ENCODE peak calls at places on chromosomes 3 and 15, in eight cellular contexts. D is ovary; L is PC-9; E is effector memory CD4-positive, alpha-beta T cell; Z is AG04450; W is cardiac fibroblast; S is GM23338; B is lower lobe of right lung. R is an unnamed sample.

GRCh38 chr3:127456471-127457093 is 134.0 kb downstream of the TPRA1 start:
- DNase-seq in D (peak), L (no peak), E (no peak), Z (no peak), W (peak), S (peak), B (no peak), R (no peak)

GRCh38 chr3:134427400-134428111 is 53.3 kb upstream of the AMOTL2 start:
- DNase-seq in D (no peak), L (peak), E (no peak), Z (peak), W (peak), S (no peak), B (no peak), R (no peak)

GRCh38 chr15:52408823-52409222 is 113.2 kb upstream of the MYO5C start:
- DNase-seq in D (no peak), L (peak), E (no peak), Z (no peak), W (peak), S (no peak), B (no peak), R (no peak)

GRCh38 chr15:69624816-69625215 is 172.2 kb downstream of the RPLP1 start:
- DNase-seq in D (no peak), L (no peak), E (no peak), Z (no peak), W (no peak), S (no peak), B (no peak), R (no peak)

GRCh38 chr3:125434582-125435011 is 59.5 kb upstream of the ZNF148 start:
- DNase-seq in D (no peak), L (no peak), E (no peak), Z (no peak), W (no peak), S (no peak), B (no peak), R (no peak)

GRCh38 chr3:68793750-68794149 is 138.6 kb downstream of the TAFA4 start:
- DNase-seq in D (no peak), L (no peak), E (no peak), Z (no peak), W (no peak), S (no peak), B (no peak), R (no peak)

GRCh38 chr3:196778755-196779154 is 39.1 kb downstream of the PAK2 start:
- DNase-seq in D (no peak), L (no peak), E (no peak), Z (peak), W (peak), S (no peak), B (no peak), R (no peak)

GRCh38 chr3:124702950-124703349 is 27.3 kb upstream of the UMPS start:
- DNase-seq in D (no peak), L (no peak), E (no peak), Z (no peak), W (no peak), S (no peak), B (no peak), R (no peak)

GRCh38 chr15:101016581-101016980 is 97.4 kb downstream of the LRRK1 start:
- DNase-seq in D (no peak), L (no peak), E (no peak), Z (no peak), W (no peak), S (no peak), B (no peak), R (no peak)

GRCh38 chr3:40677749-40678148 is 153.0 kb downstream of the ZNF621 start:
- DNase-seq in D (no peak), L (no peak), E (no peak), Z (no peak), W (no peak), S (peak), B (no peak), R (peak)

GRCh38 chr15:29454506-29454905 is 184.9 kb upstream of the NSMCE3 start:
- DNase-seq in D (no peak), L (no peak), E (no peak), Z (no peak), W (no peak), S (no peak), B (no peak), R (no peak)

GRCh38 chr3:38397320-38397719 is 50.7 kb downstream of the XYLB start:
- DNase-seq in D (no peak), L (no peak), E (no peak), Z (no peak), W (peak), S (peak), B (no peak), R (peak)

GRCh38 chr3:120062474-120062873 is 31.8 kb downstream of the GSK3B start:
- DNase-seq in D (no peak), L (no peak), E (no peak), Z (no peak), W (peak), S (peak), B (no peak), R (no peak)

GRCh38 chr3:31077021-31077601 is 182.7 kb upstream of the GADL1 start:
- DNase-seq in D (no peak), L (peak), E (no peak), Z (peak), W (peak), S (no peak), B (no peak), R (no peak)

DNA sequence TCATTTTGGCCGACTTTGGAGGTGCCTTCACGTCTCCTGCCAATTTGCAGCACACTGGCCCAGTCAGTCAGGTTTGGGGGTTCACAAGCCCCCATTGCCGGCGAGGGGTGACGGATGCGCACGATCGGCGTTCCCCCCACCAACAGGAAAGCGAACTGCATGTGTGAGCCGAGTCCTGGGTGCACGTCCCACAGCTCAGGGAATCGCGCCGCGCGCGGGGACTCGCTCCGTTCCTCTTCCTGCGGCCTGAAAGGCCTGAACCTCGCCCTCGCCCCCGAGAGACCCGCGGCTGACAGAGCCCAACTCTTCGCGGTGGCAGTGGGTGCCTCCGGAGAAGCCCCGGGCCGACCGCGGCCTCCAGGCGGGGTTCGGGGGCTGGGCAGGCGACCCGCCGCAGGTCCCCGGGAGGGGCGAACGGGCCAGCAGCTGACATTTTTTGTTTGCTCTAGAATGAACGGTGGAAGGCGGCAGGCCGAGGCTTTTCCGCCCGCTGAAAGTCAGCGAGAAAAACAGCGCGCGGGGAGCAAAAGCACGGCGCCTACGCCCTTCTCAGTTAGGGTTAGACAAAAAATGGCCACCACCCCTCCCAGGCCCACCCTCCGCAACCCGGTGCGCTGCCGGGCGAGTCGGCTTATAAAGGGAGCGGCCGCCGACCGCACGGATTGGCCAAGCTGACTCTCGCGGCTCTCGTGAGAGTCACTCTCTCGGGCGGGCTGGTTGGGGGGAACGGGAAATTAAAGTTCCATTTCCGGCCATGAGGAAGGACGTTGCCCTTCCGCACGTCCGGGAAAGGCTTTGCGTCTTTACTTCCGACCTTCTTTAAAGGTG is at the start of gene TERC:
- DNase-seq in D (peak), L (peak), E (peak), Z (peak), W (peak), S (peak), B (peak), R (peak)
- H3K4me3 ChIP-seq in D (peak), L (peak), E (peak), Z (peak), W (peak), S (peak), B (peak), R (peak)

DNA sequence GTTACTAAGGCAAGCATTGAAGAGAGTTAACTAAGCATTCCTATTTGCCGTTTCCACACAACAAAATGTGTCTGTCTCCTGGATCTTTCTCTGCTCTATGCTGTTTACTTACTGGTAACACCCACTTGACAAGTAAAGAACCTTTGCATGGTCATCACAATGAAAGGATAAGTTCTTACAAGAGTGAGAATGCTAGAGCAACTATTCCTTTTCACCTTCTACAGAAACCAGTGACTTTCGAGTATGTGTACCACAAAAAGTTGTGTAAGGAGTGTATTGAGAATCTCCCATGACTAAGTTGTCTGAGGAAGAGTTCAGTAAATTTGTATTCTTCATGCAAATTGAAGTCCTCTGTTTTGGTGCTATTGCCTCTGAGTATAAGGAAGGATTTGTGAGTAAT is 10.8 kb downstream of the TIPARP start:
- DNase-seq in D (no peak), L (no peak), E (no peak), Z (no peak), W (peak), S (no peak), B (no peak), R (no peak)
- H3K4me3 ChIP-seq in D (no peak), L (no peak), E (no peak), Z (no peak), W (no peak), S (no peak), B (no peak), R (no peak)

DNA sequence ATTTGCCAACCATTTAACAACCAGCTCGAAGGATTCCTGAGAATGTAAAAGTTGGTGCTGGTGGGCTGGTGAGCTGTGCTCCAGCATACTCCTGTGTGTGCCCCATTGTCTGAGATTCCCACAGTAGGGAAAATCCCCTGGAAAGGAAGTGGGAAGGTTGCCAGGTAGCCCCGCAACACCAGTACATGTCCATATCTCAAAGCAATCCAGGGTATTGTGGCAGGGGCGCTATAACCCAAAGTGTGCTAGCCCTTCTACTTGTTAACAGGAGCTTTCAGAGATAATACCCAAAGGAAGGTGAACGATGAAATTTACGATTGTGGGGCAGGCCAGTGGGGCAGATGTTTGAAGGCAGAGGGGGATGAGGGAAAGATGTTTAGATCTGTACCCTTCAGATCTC is 42.7 kb upstream of the SYNM start:
- DNase-seq in D (no peak), L (no peak), E (no peak), Z (no peak), W (no peak), S (no peak), B (no peak), R (no peak)
- H3K4me3 ChIP-seq in D (no peak), L (no peak), E (no peak), Z (no peak), W (no peak), S (no peak), B (no peak), R (no peak)

GRCh38 chr3:58179235-58180098 is 31.3 kb downstream of the DNASE1L3 start:
- DNase-seq in D (no peak), L (no peak), E (no peak), Z (no peak), W (no peak), S (no peak), B (no peak), R (no peak)

GRCh38 chr3:58178528-58179234 is 32.1 kb downstream of the DNASE1L3 start:
- DNase-seq in D (no peak), L (no peak), E (no peak), Z (no peak), W (no peak), S (no peak), B (no peak), R (no peak)

GRCh38 chr3:58176827-58177489 is 33.8 kb downstream of the DNASE1L3 start:
- DNase-seq in D (no peak), L (no peak), E (no peak), Z (no peak), W (no peak), S (no peak), B (no peak), R (no peak)

GRCh38 chr3:58176185-58176530 is 34.6 kb downstream of the DNASE1L3 start:
- DNase-seq in D (no peak), L (no peak), E (no peak), Z (no peak), W (no peak), S (no peak), B (no peak), R (no peak)

GRCh38 chr3:58177747-58178527 is 32.8 kb downstream of the DNASE1L3 start:
- DNase-seq in D (peak), L (no peak), E (peak), Z (peak), W (peak), S (peak), B (peak), R (peak)
- H3K4me3 ChIP-seq in D (peak), L (peak), E (peak), Z (peak), W (peak), S (peak), B (peak), R (peak)

GRCh38 chr3:14771593-14772497 is 46.9 kb upstream of the FGD5 start:
- DNase-seq in D (no peak), L (no peak), E (no peak), Z (no peak), W (no peak), S (no peak), B (no peak), R (no peak)
- H3K4me3 ChIP-seq in D (no peak), L (no peak), E (no peak), Z (no peak), W (no peak), S (no peak), B (no peak), R (no peak)

DNA sequence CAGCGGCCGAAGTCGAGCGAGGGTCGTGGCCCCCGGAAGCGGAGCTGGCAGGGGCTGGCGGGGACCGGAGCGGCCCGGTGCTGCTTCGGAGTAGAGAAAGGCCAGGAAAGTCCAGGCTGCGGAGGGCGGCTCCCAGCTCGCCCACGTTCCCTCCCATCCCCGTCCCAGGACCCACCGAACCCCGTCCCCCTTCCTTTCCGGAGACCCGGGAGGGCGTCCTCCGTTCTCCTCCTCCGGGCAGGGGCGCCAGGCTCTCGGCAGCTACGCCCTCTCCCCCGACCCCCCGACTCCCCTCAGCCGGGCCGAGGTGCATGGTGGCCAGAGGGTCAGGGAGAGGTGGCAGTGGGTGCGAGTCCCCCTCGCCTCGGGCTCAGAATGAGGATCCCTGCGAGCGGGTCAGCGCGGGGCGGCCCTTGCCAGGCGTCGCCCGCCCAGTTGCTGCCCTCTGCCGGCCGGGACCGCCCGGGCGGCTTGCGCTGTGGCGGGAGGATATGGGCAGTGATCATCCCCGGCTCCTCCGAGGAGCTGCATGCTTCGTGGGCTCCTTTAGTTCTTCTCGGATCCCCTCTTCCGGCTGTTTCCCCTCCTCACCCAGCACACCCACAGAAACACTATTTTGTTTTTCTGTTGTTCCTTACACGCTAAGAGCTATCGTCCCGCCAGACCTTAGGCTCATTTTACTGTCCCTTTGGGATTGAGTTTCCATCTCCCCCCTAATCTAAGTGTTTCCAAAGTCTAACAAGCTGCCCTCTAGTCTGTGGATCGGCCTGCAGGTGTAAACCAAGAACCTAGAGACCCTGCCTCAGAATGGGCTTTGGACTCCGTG is 744 bp upstream of the ALDH1A2 start:
- DNase-seq in D (peak), L (no peak), E (no peak), Z (no peak), W (peak), S (peak), B (peak), R (no peak)
- H3K4me3 ChIP-seq in D (peak), L (no peak), E (peak), Z (peak), W (peak), S (peak), B (peak), R (peak)

R was measured in NT2/D1.